ENCODE peak calls at places on chromosomes 3 and 15, in five cellular contexts. One of them, this sample, is unnamed.

GRCh38 chr15:36335211-36335610 is 244.2 kb upstream of the CDIN1 start:
- DNase-seq in Kasumi-1: no peak
- DNase-seq in cardiac muscle cell: no peak
- DNase-seq in Daoy: no peak
- DNase-seq in NCI-H748 treated with DMSO at 0.1 percent for 48 hours: no peak
- DNase-seq in this sample: no peak

GRCh38 chr3:36911990-36912804 is 32.7 kb downstream of the TRANK1 start:
- DNase-seq in Kasumi-1: peak
- DNase-seq in NCI-H748 treated with DMSO at 0.1 percent for 48 hours: no peak
- DNase-seq in cardiac muscle cell: no peak
- DNase-seq in Daoy: peak
- DNase-seq in this sample: peak

GRCh38 chr3:196499807-196500524 is 3.6 kb downstream of the RNF168 start:
- DNase-seq in Daoy: peak
- DNase-seq in NCI-H748 treated with DMSO at 0.1 percent for 48 hours: no peak
- DNase-seq in cardiac muscle cell: no peak
- DNase-seq in Kasumi-1: no peak
- DNase-seq in this sample: no peak

GRCh38 chr15:32927124-32927523 is 209.3 kb downstream of the GREM1 start:
- DNase-seq in NCI-H748 treated with DMSO at 0.1 percent for 48 hours: no peak
- DNase-seq in Kasumi-1: no peak
- DNase-seq in Daoy: no peak
- DNase-seq in cardiac muscle cell: no peak
- DNase-seq in this sample: no peak

GRCh38 chr3:195250473-195251251 is 20.3 kb downstream of the XXYLT1 start:
- DNase-seq in Kasumi-1: no peak
- DNase-seq in NCI-H748 treated with DMSO at 0.1 percent for 48 hours: no peak
- DNase-seq in Daoy: no peak
- DNase-seq in cardiac muscle cell: no peak
- DNase-seq in this sample: no peak

GRCh38 chr3:6179761-6180160 is 681.2 kb upstream of the GRM7 start:
- DNase-seq in NCI-H748 treated with DMSO at 0.1 percent for 48 hours: no peak
- DNase-seq in cardiac muscle cell: no peak
- DNase-seq in Daoy: no peak
- DNase-seq in Kasumi-1: no peak
- DNase-seq in this sample: no peak

GRCh38 chr3:121648219-121648958 is 12.3 kb downstream of the HCLS1 start:
- DNase-seq in Kasumi-1: no peak
- DNase-seq in cardiac muscle cell: peak
- DNase-seq in Daoy: no peak
- DNase-seq in NCI-H748 treated with DMSO at 0.1 percent for 48 hours: no peak
- DNase-seq in this sample: no peak

GRCh38 chr15:22955544-22956085 is 24.6 kb downstream of the CYFIP1 start:
- DNase-seq in Daoy: no peak
- DNase-seq in NCI-H748 treated with DMSO at 0.1 percent for 48 hours: no peak
- DNase-seq in cardiac muscle cell: no peak
- DNase-seq in Kasumi-1: no peak
- DNase-seq in this sample: no peak

GRCh38 chr3:156535162-156535627 is 19.7 kb downstream of the SSR3 start:
- DNase-seq in NCI-H748 treated with DMSO at 0.1 percent for 48 hours: no peak
- DNase-seq in Kasumi-1: peak
- DNase-seq in Daoy: peak
- DNase-seq in cardiac muscle cell: peak
- DNase-seq in this sample: no peak

GRCh38 chr3:18153571-18154173 is 271.5 kb downstream of the SATB1 start:
- DNase-seq in Daoy: peak
- DNase-seq in cardiac muscle cell: no peak
- DNase-seq in Kasumi-1: no peak
- DNase-seq in NCI-H748 treated with DMSO at 0.1 percent for 48 hours: no peak
- DNase-seq in this sample: no peak

GRCh38 chr3:186219211-186219638 is 110.3 kb upstream of the ETV5 start:
- DNase-seq in Kasumi-1: no peak
- DNase-seq in Daoy: no peak
- DNase-seq in cardiac muscle cell: no peak
- DNase-seq in NCI-H748 treated with DMSO at 0.1 percent for 48 hours: no peak
- DNase-seq in this sample: no peak

GRCh38 chr15:73321496-73322344 is 47.0 kb downstream of the HCN4 start:
- DNase-seq in Kasumi-1: no peak
- DNase-seq in NCI-H748 treated with DMSO at 0.1 percent for 48 hours: no peak
- DNase-seq in Daoy: no peak
- DNase-seq in cardiac muscle cell: no peak
- DNase-seq in this sample: no peak

GRCh38 chr3:45199837-45200648 is 26.0 kb downstream of the TMEM158 start:
- DNase-seq in NCI-H748 treated with DMSO at 0.1 percent for 48 hours: no peak
- DNase-seq in cardiac muscle cell: no peak
- DNase-seq in Kasumi-1: no peak
- DNase-seq in Daoy: peak
- DNase-seq in this sample: no peak

GRCh38 chr3:47715928-47716327 is 65.8 kb downstream of the SMARCC1 start:
- DNase-seq in Daoy: peak
- DNase-seq in cardiac muscle cell: no peak
- DNase-seq in Kasumi-1: no peak
- DNase-seq in NCI-H748 treated with DMSO at 0.1 percent for 48 hours: no peak
- DNase-seq in this sample: no peak

GRCh38 chr3:133124511-133124910 is 86.3 kb downstream of the TMEM108 start:
- DNase-seq in cardiac muscle cell: peak
- DNase-seq in NCI-H748 treated with DMSO at 0.1 percent for 48 hours: no peak
- DNase-seq in Kasumi-1: peak
- DNase-seq in Daoy: no peak
- DNase-seq in this sample: no peak

GRCh38 chr3:129577925-129578742 is 28.3 kb downstream of the PLXND1 start:
- DNase-seq in Daoy: no peak
- DNase-seq in cardiac muscle cell: no peak
- DNase-seq in NCI-H748 treated with DMSO at 0.1 percent for 48 hours: no peak
- DNase-seq in Kasumi-1: peak
- DNase-seq in this sample: peak

GRCh38 chr15:38996111-38996541 is 431.5 kb upstream of the RASGRP1 start:
- DNase-seq in Daoy: peak
- DNase-seq in NCI-H748 treated with DMSO at 0.1 percent for 48 hours: no peak
- DNase-seq in Kasumi-1: no peak
- DNase-seq in cardiac muscle cell: no peak
- DNase-seq in this sample: no peak